ENCODE peak calls at places on chromosomes 7 and 10, in five cellular contexts. C is K562; P is CD4-positive, alpha-beta memory T cell; O is CD8-positive, alpha-beta memory T cell; D is adrenal gland. U is an unnamed sample. For H3K4me1, the result is how much of the 10 kb centered on the place peaks cover.

GRCh38 chr7:101121996-101122932 is 4.6 kb upstream of the SERPINE1 start:
- DNase-seq in O (no peak), P (no peak), D (peak), C (no peak), U (no peak)

GRCh38 chr10:13938940-13939339 is 352.2 kb downstream of the PRPF18 start:
- DNase-seq in O (no peak), P (no peak), C (no peak), D (no peak), U (no peak)

GRCh38 chr7:77838929-77839491 is 40.4 kb downstream of the PHTF2 start:
- DNase-seq in C (no peak), O (no peak), D (no peak), P (no peak), U (no peak)

GRCh38 chr7:50333266-50333665 is 28.8 kb downstream of the IKZF1 start:
- DNase-seq in O (peak), D (no peak), C (no peak), P (peak), U (no peak)

GRCh38 chr10:70931168-70931805 is 42.9 kb upstream of the PCBD1 start:
- DNase-seq in C (no peak), O (no peak), D (no peak), P (no peak), U (no peak)

GRCh38 chr7:150931199-150931869 is 46.8 kb downstream of the KCNH2 start:
- DNase-seq in C (no peak), P (peak), D (no peak), O (peak), U (no peak)

GRCh38 chr10:36779238-36779846 is 346.1 kb upstream of the ANKRD30A start:
- DNase-seq in O (no peak), C (peak), P (no peak), D (peak), U (no peak)

GRCh38 chr10:22042557-22043326 is 39.2 kb upstream of the DNAJC1 start:
- DNase-seq in O (no peak), D (no peak), P (no peak), C (peak), U (no peak)

GRCh38 chr10:90856261-90856660 is 1.6 kb downstream of the HTR7 start:
- DNase-seq in P (no peak), D (no peak), O (no peak), C (no peak), U (no peak)

GRCh38 chr10:86434651-86435050 is 68.1 kb upstream of the GRID1 start:
- DNase-seq in C (no peak), D (no peak), P (no peak), O (no peak), U (no peak)

GRCh38 chr7:70711441-70711840 is 420.5 kb upstream of the GALNT17 start:
- DNase-seq in C (no peak), O (no peak), D (no peak), P (no peak), U (no peak)

GRCh38 chr10:43056568-43057011 is 20.3 kb upstream of the RET start:
- DNase-seq in O (no peak), C (no peak), P (no peak), D (no peak), U (no peak)

GRCh38 chr10:77594171-77594783 is 43.3 kb downstream of the KCNMA1 start:
- DNase-seq in D (no peak), O (no peak), C (no peak), P (no peak), U (no peak)

GRCh38 chr7:41472427-41473125 is 230.3 kb downstream of the INHBA start:
- DNase-seq in P (no peak), C (no peak), D (no peak), O (no peak), U (no peak)

GRCh38 chr10:103493362-103493871 is at the start of gene NEURL1:
- DNase-seq in O (no peak), C (no peak), P (peak), D (no peak), U (no peak)

GRCh38 chr7:102042016-102042656 is 224.7 kb downstream of the CUX1 start:
- DNase-seq in C (no peak), O (no peak), D (no peak), P (no peak), U (no peak)

GRCh38 chr10:124224331-124225028 is 131.1 kb upstream of the CHST15 start:
- DNase-seq in D (no peak), P (peak), O (no peak), C (no peak), U (no peak)

GRCh38 chr10:52351911-52352310 is 37.8 kb downstream of the DKK1 start:
- DNase-seq in C (no peak), D (no peak), P (no peak), O (no peak), U (no peak)

GRCh38 chr7:102284399-102284798 is 2.3 kb upstream of the SH2B2 start:
- DNase-seq in C (no peak), O (no peak), P (peak), D (no peak), U (no peak)

GRCh38 chr10:69728335-69728861 is 73.3 kb upstream of the COL13A1 start:
- DNase-seq in O (no peak), P (no peak), D (peak), C (no peak), U (no peak)

GRCh38 chr10:7544203-7544602 is 122.6 kb downstream of the ITIH5 start:
- DNase-seq in C (no peak), P (no peak), D (no peak), O (no peak), U (no peak)

GRCh38 chr10:75015440-75015839 is 96.0 kb upstream of the SAMD8 start:
- DNase-seq in P (no peak), C (no peak), O (no peak), D (no peak), U (no peak)

GRCh38 chr7:12485845-12486244 is 82.2 kb upstream of the VWDE start:
- DNase-seq in O (no peak), D (no peak), C (no peak), P (no peak), U (no peak)

GRCh38 chr7:155715406-155715805 is 70.9 kb downstream of the RBM33 start:
- DNase-seq in P (no peak), D (no peak), O (no peak), C (no peak), U (no peak)

GRCh38 chr10:11908536-11908935 is 85.4 kb downstream of the PROSER2 start:
- DNase-seq in C (no peak), D (no peak), O (no peak), P (no peak), U (no peak)

GRCh38 chr7:120280743-120281142 is 7.8 kb downstream of the KCND2 start:
- DNase-seq in C (no peak), P (no peak), O (no peak), D (no peak), U (no peak)

GRCh38 chr10:78004215-78005026 is 24.9 kb downstream of the POLR3A start:
- DNase-seq in C (no peak), D (peak), O (no peak), P (no peak), U (no peak)

GRCh38 chr10:96709525-96709924 is 10.8 kb downstream of the PIK3AP1 start:
- DNase-seq in O (no peak), D (no peak), P (no peak), C (no peak), U (no peak)

GRCh38 chr10:69739561-69739960 is 62.1 kb upstream of the COL13A1 start:
- DNase-seq in C (no peak), P (no peak), O (no peak), D (no peak), U (no peak)

GRCh38 chr10:131000737-131001136 is 310.8 kb downstream of the TCERG1L start:
- DNase-seq in D (no peak), P (no peak), C (no peak), O (no peak), U (no peak)

GRCh38 chr7:155804431-155804831 is 7.8 kb downstream of the SHH start:
- DNase-seq in P (no peak), D (no peak), C (no peak), O (no peak), U (no peak)

GRCh38 chr10:10126231-10126630 is 891.4 kb upstream of the CELF2 start:
- DNase-seq in D (no peak), C (no peak), P (no peak), O (no peak), U (no peak)

GRCh38 chr10:60167056-60167455 is 222.6 kb downstream of the ANK3 start:
- DNase-seq in C (no peak), D (no peak), P (no peak), O (no peak), U (no peak)

DNA sequence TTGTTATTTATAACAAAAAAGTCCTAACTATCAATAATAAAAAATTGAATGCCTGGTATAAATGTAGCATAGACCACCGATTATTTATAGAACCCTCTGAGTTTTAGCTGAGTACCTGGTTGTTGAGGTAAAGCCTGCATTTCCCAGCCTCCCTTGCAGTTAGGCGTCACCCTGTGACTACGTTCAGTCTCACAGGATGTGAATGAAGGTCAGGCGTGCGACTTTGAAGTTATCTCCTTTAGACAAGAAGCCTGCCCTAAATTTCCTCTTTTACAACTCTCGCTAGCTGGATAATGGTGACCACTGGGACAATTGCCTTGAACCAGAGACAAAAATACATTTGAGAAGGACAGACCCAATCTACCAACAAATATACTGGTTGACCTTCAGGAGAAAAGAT is 67.5 kb upstream of the TES start:
- DNase-seq in D (no peak), P (peak), C (no peak), O (no peak), U (no peak)
- H3K4me3 ChIP-seq in D (no peak), P (no peak), C (no peak), O (no peak), U (no peak)

GRCh38 chr10:132421377-132422168 is 24.6 kb downstream of the PWWP2B start:
- DNase-seq in D (peak), O (no peak), C (peak), P (no peak), U (peak)

GRCh38 chr10:132422169-132422691 is 25.2 kb downstream of the PWWP2B start:
- DNase-seq in D (no peak), P (no peak), O (no peak), C (peak), U (no peak)

GRCh38 chr10:132418520-132419416 is 21.8 kb downstream of the PWWP2B start:
- DNase-seq in O (no peak), P (no peak), D (peak), C (peak), U (peak)

GRCh38 chr10:132419631-132420468 is 22.9 kb downstream of the PWWP2B start:
- DNase-seq in D (peak), O (no peak), C (no peak), P (no peak), U (no peak)

GRCh38 chr10:132420469-132421376 is 23.7 kb downstream of the PWWP2B start:
- DNase-seq in C (peak), D (peak), O (no peak), P (no peak), U (no peak)
- H3K4me1 ChIP-seq in C (half or more), D (half or more), O (under half), P (under half), U (under half)

GRCh38 chr10:119448579-119449209 is 93.8 kb downstream of the RGS10 start:
- DNase-seq in C (no peak), O (no peak), D (no peak), P (no peak), U (no peak)

GRCh38 chr10:119447823-119448546 is 94.5 kb downstream of the RGS10 start:
- DNase-seq in D (no peak), O (no peak), P (no peak), C (no peak), U (no peak)

GRCh38 chr10:119445935-119446317 is 96.6 kb downstream of the RGS10 start:
- DNase-seq in D (no peak), O (no peak), P (no peak), C (no peak), U (no peak)

GRCh38 chr10:119446441-119447277 is 95.9 kb downstream of the RGS10 start:
- DNase-seq in O (no peak), C (no peak), P (no peak), D (no peak), U (no peak)

GRCh38 chr10:119447421-119447820 is 95.1 kb downstream of the RGS10 start:
- DNase-seq in P (no peak), D (no peak), O (no peak), C (no peak), U (no peak)
- H3K4me3 ChIP-seq in P (no peak), D (no peak), O (no peak), C (no peak), U (no peak)

DNA sequence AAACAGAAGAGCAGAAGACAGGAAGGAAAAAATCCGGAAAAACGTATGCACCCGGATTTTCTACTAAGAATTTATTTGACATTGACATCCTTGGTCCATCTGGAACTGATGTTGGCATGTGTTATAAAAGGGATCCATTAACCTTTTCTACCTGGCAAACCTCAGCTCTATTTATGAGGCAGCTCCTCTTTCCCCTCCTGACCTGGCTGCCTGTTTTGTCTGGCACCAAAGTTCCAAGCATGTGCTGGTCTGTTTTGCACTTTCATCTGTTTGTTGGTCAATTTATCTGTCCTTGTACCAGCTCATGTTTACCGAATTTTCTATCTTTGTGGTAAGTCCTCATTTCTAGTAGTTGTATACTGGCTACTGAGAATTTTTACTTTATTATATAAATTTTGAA is 258.0 kb downstream of the TNS3 start:
- DNase-seq in O (no peak), P (no peak), D (no peak), C (no peak), U (no peak)
- H3K4me1 ChIP-seq in O (under half), P (under half), D (under half), C (under half), U (under half)

DNA sequence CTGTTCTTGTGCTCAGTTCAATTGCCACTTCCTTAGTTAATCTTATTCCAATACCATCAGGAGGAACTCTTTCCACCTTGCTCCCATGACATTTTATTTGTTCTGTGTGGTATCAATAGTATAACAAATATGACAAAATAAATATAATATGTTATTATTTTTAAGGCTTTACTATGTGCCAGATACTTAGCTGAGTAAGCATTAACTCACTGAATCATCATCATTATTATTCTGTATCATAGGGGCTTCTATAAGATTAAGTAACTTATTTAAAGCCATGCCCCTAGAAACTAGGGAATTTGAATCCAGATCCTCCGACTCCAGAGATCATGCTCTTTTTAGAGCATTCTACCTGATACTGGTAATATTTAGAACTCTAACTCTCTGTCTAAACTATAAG is 33.5 kb upstream of the SKAP2 start:
- DNase-seq in O (no peak), D (no peak), P (no peak), C (no peak), U (no peak)
- H3K4me3 ChIP-seq in O (no peak), D (no peak), P (no peak), C (no peak), U (no peak)

DNA sequence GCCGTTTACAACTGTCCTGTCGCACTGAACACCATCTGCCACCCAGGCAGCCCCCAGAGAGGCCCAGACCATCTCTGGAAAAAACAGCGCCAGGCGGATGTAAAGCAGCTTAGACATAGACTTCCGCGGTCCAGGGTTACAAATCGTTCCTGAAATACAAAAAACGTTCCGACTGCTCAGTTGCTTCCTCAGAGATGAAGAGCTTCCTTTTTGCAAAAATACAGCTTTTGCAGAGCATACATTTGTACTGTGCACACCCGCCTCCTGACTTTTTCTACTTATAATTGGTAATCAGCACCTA is 11.4 kb downstream of the DAGLB start:
- DNase-seq in D (no peak), P (no peak), O (peak), C (no peak), U (no peak)
- H3K4me1 ChIP-seq in D (under half), P (under half), O (under half), C (under half), U (under half)

GRCh38 chr7:141322355-141322754 is 228.9 kb upstream of the AGK start:
- DNase-seq in O (no peak), P (no peak), C (no peak), D (no peak), U (no peak)
- H3K4me3 ChIP-seq in O (no peak), P (no peak), C (no peak), D (no peak), U (no peak)

GRCh38 chr7:28207486-28208158 is 27.0 kb upstream of the JAZF1 start:
- DNase-seq in C (no peak), P (no peak), O (no peak), D (no peak), U (no peak)

GRCh38 chr7:28202222-28202621 is 21.6 kb upstream of the JAZF1 start:
- DNase-seq in D (no peak), O (no peak), C (no peak), P (no peak), U (no peak)

GRCh38 chr7:28205505-28205904 is 24.9 kb upstream of the JAZF1 start:
- DNase-seq in C (no peak), P (no peak), D (no peak), O (no peak), U (no peak)

GRCh38 chr7:28200598-28200997 is 20.0 kb upstream of the JAZF1 start:
- DNase-seq in D (no peak), C (no peak), P (no peak), O (no peak), U (no peak)

GRCh38 chr7:28203498-28204240 is 23.1 kb upstream of the JAZF1 start:
- DNase-seq in D (no peak), P (no peak), O (no peak), C (no peak), U (no peak)
- H3K4me1 ChIP-seq in D (under half), P (under half), O (under half), C (under half), U (under half)

GRCh38 chr10:50623299-50624153 is at the start of gene SGMS1:
- DNase-seq in O (peak), C (peak), P (peak), D (peak), U (peak)
- H3K4me3 ChIP-seq in O (peak), C (peak), P (peak), D (peak), U (peak)

U was measured in HAP-1.